ENCODE peak calls at places on chromosomes 11 and 22, in four cellular contexts. J is transverse colon, U is IMR-90, N is left ventricle myocardium inferior. H is an unnamed sample.
A peak's percentile ranks its signal among the peaks of the same experiment; 100 is the strongest.

GRCh38 chr22:26481112-26481693 is 2.4 kb downstream of the HPS4 start:
- DNase-seq in J (no peak), U (no peak), N (no peak), H (no peak)

GRCh38 chr11:103338621-103339484 is 229.6 kb downstream of the DYNC2H1 start:
- DNase-seq in J (no peak), U (peak; percentile 66), N (no peak), H (no peak)

GRCh38 chr11:2194877-2195755 is 23.5 kb upstream of the TH start:
- DNase-seq in J (peak; percentile 34), U (peak; percentile 6), N (no peak), H (peak; percentile 75)

GRCh38 chr11:66559141-66559861 is 9.1 kb downstream of the CTSF start:
- DNase-seq in J (peak; percentile 20), U (no peak), N (peak; percentile 27), H (no peak)

GRCh38 chr22:17315310-17315709 is 54.0 kb upstream of the CECR2 start:
- DNase-seq in J (no peak), U (no peak), N (no peak), H (no peak)

GRCh38 chr11:106668147-106668546 is 350.1 kb downstream of the GUCY1A2 start:
- DNase-seq in J (no peak), U (peak; percentile 71), N (no peak), H (no peak)

GRCh38 chr11:66973956-66974585 is 1.0 kb upstream of the C11orf86 start:
- DNase-seq in J (no peak), U (no peak), N (no peak), H (no peak)

GRCh38 chr22:35792501-35792900 is 74.8 kb downstream of the APOL5 start:
- DNase-seq in J (no peak), U (no peak), N (no peak), H (no peak)

GRCh38 chr11:87819141-87819540 is 356.1 kb downstream of the RAB38 start:
- DNase-seq in J (no peak), U (no peak), N (no peak), H (no peak)

GRCh38 chr22:24076091-24076867 is 65.2 kb downstream of the CABIN1 start:
- DNase-seq in J (no peak), U (peak; percentile 23), N (no peak), H (no peak)

GRCh38 chr11:120279490-120279889 is 39.5 kb downstream of the POU2F3 start:
- DNase-seq in J (no peak), U (no peak), N (no peak), H (no peak)

GRCh38 chr11:120281161-120281795 is 41.3 kb downstream of the POU2F3 start:
- DNase-seq in J (no peak), U (no peak), N (peak; percentile 30), H (no peak)

GRCh38 chr11:120283124-120283523 is 42.0 kb upstream of the TLCD5 start:
- DNase-seq in J (no peak), U (no peak), N (no peak), H (no peak)

GRCh38 chr11:120284272-120284671 is 40.8 kb upstream of the TLCD5 start:
- DNase-seq in J (no peak), U (no peak), N (no peak), H (no peak)

DNA sequence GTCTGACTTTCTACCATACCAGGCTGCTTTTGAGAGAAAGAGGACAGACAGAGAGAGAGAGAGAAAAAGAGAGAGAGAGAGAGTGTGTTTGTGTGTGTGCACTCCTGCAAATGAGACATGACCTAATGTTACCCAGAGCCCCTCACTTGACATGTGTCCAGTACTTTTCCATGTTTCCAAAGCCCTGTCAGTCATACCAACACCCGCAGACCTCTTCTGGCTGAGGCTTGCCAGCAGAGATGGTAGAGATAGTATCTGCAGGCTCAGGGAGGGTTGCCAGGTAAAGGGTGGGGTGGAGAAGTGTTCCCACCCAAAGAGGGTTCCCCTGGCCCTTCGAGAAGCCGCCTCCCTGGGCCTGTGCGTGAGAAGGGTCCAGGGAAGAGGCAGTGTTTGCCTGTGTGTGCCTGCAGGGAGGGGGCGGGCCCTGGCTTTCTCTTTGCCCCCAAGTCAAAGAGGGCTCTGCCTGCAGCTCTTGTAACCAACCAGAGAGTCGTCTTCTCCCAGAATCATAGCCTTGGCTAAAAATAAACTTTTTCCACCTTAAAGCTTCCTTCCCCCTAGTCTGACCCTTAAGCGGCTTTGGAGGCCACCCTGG is 40.7 kb downstream of the POU2F3 start:
- DNase-seq in J (no peak), U (no peak), N (no peak), H (no peak)
- H3K27ac ChIP-seq in J (no peak overlapping the region), U (no peak overlapping the region), N (no peak overlapping the region), H (no peak overlapping the region)

GRCh38 chr11:120883404-120884135 is 140.3 kb upstream of the TBCEL start:
- DNase-seq in J (no peak), U (peak; percentile 54), N (peak; percentile 40), H (no peak)
- H3K27ac ChIP-seq in J (no peak overlapping the region), U (no peak overlapping the region), N (no peak overlapping the region), H (no peak overlapping the region)

GRCh38 chr11:17403977-17404759 is 15.7 kb upstream of the KCNJ11 start:
- DNase-seq in J (no peak), U (no peak), N (no peak), H (no peak)
- H3K27ac ChIP-seq in J (no peak overlapping the region), U (no peak overlapping the region), N (no peak overlapping the region), H (no peak overlapping the region)

DNA sequence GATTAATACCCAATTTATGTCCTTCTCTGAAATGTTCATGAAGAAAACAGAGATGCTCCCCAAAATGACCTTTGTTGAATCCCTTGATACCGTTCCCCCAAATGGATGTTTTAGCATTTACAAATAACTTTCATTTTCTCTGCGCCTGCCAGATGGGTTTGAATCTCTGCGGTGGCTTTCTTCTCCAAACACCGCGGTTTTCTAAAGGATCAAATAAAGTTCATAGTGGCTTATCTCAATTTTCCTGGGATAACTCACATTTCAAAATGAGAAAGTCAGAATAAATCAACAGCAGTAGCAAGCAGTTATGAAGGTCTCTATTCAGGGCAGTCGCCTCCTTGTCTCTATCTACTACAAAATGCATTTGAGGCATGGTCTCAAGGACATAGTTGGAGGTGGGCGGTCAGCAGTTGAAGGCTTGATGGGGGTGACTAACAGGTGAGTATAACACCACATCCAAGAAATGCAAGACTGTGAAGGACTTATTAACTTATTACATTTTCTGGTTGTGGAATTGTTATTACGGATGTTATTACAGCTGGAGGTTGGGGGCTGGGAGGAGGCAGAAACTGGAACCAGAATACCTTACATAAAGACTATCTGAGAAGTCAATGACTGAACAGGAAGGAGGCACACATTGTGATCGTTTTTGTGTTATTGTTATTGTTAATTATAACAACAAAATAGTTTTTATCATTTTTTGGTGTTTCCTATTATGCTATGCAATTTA is 1513.3 kb downstream of the FAM181B start:
- DNase-seq in J (no peak), U (no peak), N (no peak), H (no peak)
- H3K27ac ChIP-seq in J (no peak overlapping the region), U (no peak overlapping the region), N (no peak overlapping the region), H (no peak overlapping the region)